ENCODE peak calls at places on chromosomes 12 and 14, in five cellular contexts. One of them, this sample, is unnamed.

GRCh38 chr14:43503508-43503907 is 1003.6 kb downstream of the FSCB start:
- DNase-seq in AG08396: no peak
- DNase-seq in fibroblast of pulmonary artery: peak
- DNase-seq in substantia nigra: no peak
- DNase-seq in fibroblast of lung: no peak
- DNase-seq in this sample: no peak

GRCh38 chr12:44874981-44875416 is 1.1 kb downstream of the NELL2 start:
- DNase-seq in substantia nigra: no peak
- DNase-seq in AG08396: peak
- DNase-seq in fibroblast of lung: no peak
- DNase-seq in fibroblast of pulmonary artery: no peak
- DNase-seq in this sample: no peak

GRCh38 chr12:116222358-116222757 is 55.1 kb downstream of the MED13L start:
- DNase-seq in fibroblast of pulmonary artery: peak
- DNase-seq in fibroblast of lung: peak
- DNase-seq in AG08396: no peak
- DNase-seq in substantia nigra: peak
- DNase-seq in this sample: peak

GRCh38 chr14:76827696-76828301 is 1.6 kb downstream of the LRRC74A start:
- DNase-seq in fibroblast of lung: no peak
- DNase-seq in fibroblast of pulmonary artery: peak
- DNase-seq in AG08396: peak
- DNase-seq in substantia nigra: no peak
- DNase-seq in this sample: no peak

GRCh38 chr12:104285740-104286537 is 17.6 kb upstream of the EID3 start:
- DNase-seq in AG08396: no peak
- DNase-seq in substantia nigra: no peak
- DNase-seq in fibroblast of pulmonary artery: peak
- DNase-seq in fibroblast of lung: no peak
- DNase-seq in this sample: no peak

GRCh38 chr14:100735271-100735670 is 8.6 kb downstream of the DLK1 start:
- DNase-seq in fibroblast of pulmonary artery: no peak
- DNase-seq in AG08396: no peak
- DNase-seq in substantia nigra: no peak
- DNase-seq in fibroblast of lung: no peak
- DNase-seq in this sample: no peak

GRCh38 chr12:29971431-29971830 is 187.7 kb upstream of the TMTC1 start:
- DNase-seq in fibroblast of pulmonary artery: no peak
- DNase-seq in AG08396: no peak
- DNase-seq in fibroblast of lung: no peak
- DNase-seq in substantia nigra: no peak
- DNase-seq in this sample: no peak

GRCh38 chr12:29564925-29565324 is 67.4 kb upstream of the OVCH1 start:
- DNase-seq in fibroblast of pulmonary artery: no peak
- DNase-seq in fibroblast of lung: no peak
- DNase-seq in substantia nigra: no peak
- DNase-seq in AG08396: no peak
- DNase-seq in this sample: no peak